ENCODE peak calls at places on chromosomes 16 and 17, in four cellular contexts. O, N, G and U are unnamed samples.

GRCh38 chr17:45848405-45848804 is 3.7 kb downstream of the SPPL2C start:
- DNase-seq in O (no peak), N (no peak), G (no peak), U (no peak)

GRCh38 chr16:24906199-24906808 is 60.5 kb downstream of the SLC5A11 start:
- DNase-seq in O (no peak), N (no peak), G (no peak), U (no peak)

GRCh38 chr16:25037221-25037620 is 22.1 kb upstream of the ARHGAP17 start:
- DNase-seq in O (no peak), N (no peak), G (no peak), U (no peak)

GRCh38 chr16:84413605-84414004 is 45.3 kb downstream of the ATP2C2 start:
- DNase-seq in O (no peak), N (no peak), G (no peak), U (no peak)

GRCh38 chr17:45021607-45022287 is 29.7 kb downstream of the DCAKD start:
- DNase-seq in O (peak), N (peak), G (peak), U (peak)

GRCh38 chr16:58366247-58367031 is 25.8 kb upstream of the GINS3 start:
- DNase-seq in O (no peak), N (no peak), G (no peak), U (no peak)

GRCh38 chr16:67674851-67675578 is 8.4 kb downstream of the C16orf86 start:
- DNase-seq in O (no peak), N (no peak), G (no peak), U (no peak)

GRCh38 chr16:30700491-30700890 is 1.5 kb downstream of the SRCAP start:
- DNase-seq in O (peak), N (no peak), G (no peak), U (no peak)

GRCh38 chr16:27598921-27599565 is 49.1 kb downstream of the KATNIP start:
- DNase-seq in O (no peak), N (no peak), G (no peak), U (no peak)

GRCh38 chr17:82255573-82255972 is 17.9 kb downstream of the CSNK1D start:
- DNase-seq in O (no peak), N (no peak), G (no peak), U (no peak)

GRCh38 chr17:2996208-2996855 is 67.1 kb downstream of the OR1D5 start:
- DNase-seq in O (no peak), N (no peak), G (no peak), U (no peak)

GRCh38 chr17:31466096-31466495 is 74.6 kb downstream of the RAB11FIP4 start:
- DNase-seq in O (no peak), N (no peak), G (peak), U (no peak)

GRCh38 chr16:10577305-10578202 is 2.8 kb downstream of the EMP2 start:
- DNase-seq in O (peak), N (no peak), G (peak), U (peak)

GRCh38 chr16:10579965-10580918 is at the start of gene EMP2:
- DNase-seq in O (peak), N (no peak), G (peak), U (peak)

GRCh38 chr16:10576390-10577304 is 3.8 kb downstream of the EMP2 start:
- DNase-seq in O (no peak), N (no peak), G (no peak), U (no peak)

GRCh38 chr16:10579575-10579964 is 828 bp downstream of the EMP2 start:
- DNase-seq in O (no peak), N (no peak), G (peak), U (no peak)

GRCh38 chr16:10578474-10579316 is 1.7 kb downstream of the EMP2 start:
- DNase-seq in O (no peak), N (no peak), G (no peak), U (no peak)
- H3K4me3 ChIP-seq in O (peak), N (no peak), G (no peak), U (no peak)

DNA sequence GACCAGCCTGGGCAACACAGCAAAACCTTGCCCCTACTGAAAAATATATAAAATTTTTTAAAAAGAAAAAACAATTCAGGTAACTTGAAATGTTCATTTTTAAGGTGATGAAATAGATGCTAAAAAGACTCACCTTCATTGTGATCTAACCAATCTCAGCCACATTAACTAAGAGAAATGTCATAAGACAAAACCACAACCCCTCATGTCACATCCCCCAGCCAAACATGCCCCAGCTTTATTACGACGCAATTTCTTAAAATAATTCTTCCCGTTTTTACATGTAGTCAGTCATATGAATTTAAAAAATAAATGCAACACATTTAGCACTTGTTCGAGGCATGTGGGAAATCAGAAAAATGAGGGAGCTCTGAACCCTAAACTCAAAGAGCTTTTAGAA is 9.5 kb downstream of the AMFR start:
- DNase-seq in O (no peak), N (no peak), G (no peak), U (no peak)
- H3K4me3 ChIP-seq in O (no peak), N (no peak), G (no peak), U (no peak)

DNA sequence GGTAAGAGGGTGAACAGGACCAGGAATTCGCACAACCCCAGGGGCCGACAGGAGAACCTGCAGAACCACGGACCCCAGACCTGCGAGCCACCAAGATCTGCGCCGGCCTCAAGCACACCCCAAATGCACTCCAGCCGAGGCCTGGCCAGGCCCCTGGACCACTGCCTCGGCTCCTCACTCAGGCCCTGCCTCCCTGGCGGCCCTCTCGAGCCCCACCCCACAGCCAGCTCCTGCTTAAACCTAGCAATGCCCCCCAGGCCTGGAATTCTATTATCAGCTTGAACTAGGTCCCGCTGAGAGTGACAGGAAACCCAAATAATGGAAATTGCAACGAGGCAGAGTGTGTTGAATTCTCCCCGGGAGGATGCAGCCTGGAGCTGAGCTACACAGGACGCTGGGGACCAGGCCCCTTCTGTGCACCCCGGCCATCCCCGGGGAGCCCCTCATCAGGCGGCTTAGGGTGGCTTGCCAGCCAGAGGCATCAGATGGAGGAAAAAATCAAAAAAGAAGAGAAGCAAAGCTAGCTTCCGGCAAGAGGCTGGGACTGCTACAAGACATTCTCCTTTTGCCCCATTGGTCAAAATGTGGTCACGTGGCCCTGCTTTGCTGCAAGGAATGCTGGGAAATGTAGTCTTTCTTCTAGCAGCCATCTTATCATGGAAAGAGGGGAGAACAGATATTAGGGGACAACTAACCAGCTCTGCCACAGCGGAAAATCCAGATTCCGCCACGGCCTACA is 2.4 kb upstream of the ENPP7 start:
- DNase-seq in O (peak), N (peak), G (peak), U (peak)
- H3K4me3 ChIP-seq in O (peak), N (peak), G (peak), U (peak)

GRCh38 chr17:6178959-6179358 is 108.8 kb downstream of the WSCD1 start:
- DNase-seq in O (no peak), N (no peak), G (no peak), U (no peak)
- H3K4me3 ChIP-seq in O (no peak), N (no peak), G (no peak), U (no peak)

GRCh38 chr16:89350701-89351380 is 133.3 kb downstream of the ZNF778 start:
- DNase-seq in O (no peak), N (no peak), G (no peak), U (no peak)
- H3K4me3 ChIP-seq in O (no peak), N (no peak), G (no peak), U (no peak)

DNA sequence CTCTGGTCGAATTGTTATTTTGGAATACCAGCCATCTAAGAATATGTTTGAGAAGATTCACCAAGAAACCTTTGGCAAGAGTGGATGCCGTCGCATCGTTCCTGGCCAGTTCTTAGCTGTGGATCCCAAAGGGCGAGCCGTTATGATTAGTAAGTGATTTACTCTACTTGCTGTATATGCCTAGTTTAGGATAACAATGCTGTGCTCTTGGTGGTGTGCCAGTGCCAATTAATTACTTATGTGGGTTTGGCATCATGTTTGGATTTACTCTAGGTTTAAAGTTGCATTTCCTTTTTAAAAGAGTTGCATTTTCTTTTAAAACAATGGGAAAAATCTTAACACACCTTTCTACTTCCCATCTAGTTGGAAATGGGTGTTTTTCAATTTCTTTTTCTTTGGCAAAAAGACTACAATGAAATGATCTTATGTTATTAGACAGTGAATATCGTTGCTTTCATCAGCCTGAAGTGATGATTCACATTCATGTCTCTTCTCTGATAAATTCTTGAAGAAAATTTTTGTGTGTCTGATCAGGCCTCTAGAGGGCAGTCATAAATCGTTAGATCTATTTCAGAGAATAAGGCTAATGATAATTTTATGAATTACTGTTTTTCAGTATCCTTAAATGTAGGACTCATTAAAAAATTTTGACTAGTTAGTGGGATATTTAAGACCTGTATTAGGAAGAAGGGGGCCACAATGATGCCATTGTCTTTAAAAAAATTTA is 5.6 kb downstream of the SF3B3 start:
- DNase-seq in O (no peak), N (no peak), G (no peak), U (no peak)
- H3K4me3 ChIP-seq in O (no peak), N (no peak), G (no peak), U (no peak)